ENCODE peak calls at places on chromosomes 2 and 18, in six cellular contexts. P, I, G, Z, Y and E are unnamed samples.

GRCh38 chr2:218396688-218397501 is 2.8 kb upstream of the CTDSP1 start:
- DNase-seq in I (peak; percentile 79), Z (peak; percentile 67), Y (peak; percentile 39), G (peak; percentile 84), P (peak; percentile 67), E (no peak)

GRCh38 chr2:151338115-151338514 is 19.3 kb upstream of the TNFAIP6 start:
- DNase-seq in P (no peak), Y (no peak), G (no peak), Z (no peak), I (no peak), E (no peak)

GRCh38 chr2:75466708-75467311 is 93.9 kb downstream of the EVA1A start:
- DNase-seq in P (peak; percentile 15), Y (no peak), G (no peak), Z (peak; percentile 66), I (no peak), E (peak; percentile 12)

GRCh38 chr2:188382107-188382506 is 90.4 kb downstream of the GULP1 start:
- DNase-seq in I (no peak), G (no peak), P (peak; percentile 24), Z (no peak), Y (no peak), E (no peak)

GRCh38 chr2:204015118-204015842 is 78.7 kb downstream of the ICOS start:
- DNase-seq in Y (no peak), G (no peak), Z (no peak), P (no peak), I (no peak), E (no peak)

GRCh38 chr18:70431203-70431624 is 142.4 kb downstream of the SOCS6 start:
- DNase-seq in Y (no peak), P (peak; percentile 85), I (no peak), G (no peak), Z (no peak), E (no peak)

GRCh38 chr2:229931241-229931640 is 8.9 kb downstream of the FBXO36 start:
- DNase-seq in G (no peak), Y (no peak), P (no peak), I (no peak), Z (no peak), E (no peak)

GRCh38 chr18:68797901-68798300 is at the start of gene CCDC102B:
- DNase-seq in Y (no peak), Z (peak; percentile 41), G (no peak), P (peak; percentile 94), I (no peak), E (no peak)

GRCh38 chr2:15119722-15120175 is 441.4 kb downstream of the NBAS start:
- DNase-seq in I (no peak), G (no peak), Y (no peak), Z (peak; percentile 50), P (no peak), E (no peak)

GRCh38 chr2:86441789-86442641 is 844 bp downstream of the KDM3A start:
- DNase-seq in Y (peak; percentile 13), P (peak; percentile 50), I (peak; percentile 72), Z (peak; percentile 56), G (peak; percentile 70), E (peak; percentile 10)

GRCh38 chr2:1694371-1695271 is 49.7 kb downstream of the PXDN start:
- DNase-seq in P (no peak), G (no peak), Z (no peak), I (no peak), Y (no peak), E (no peak)

GRCh38 chr18:63155169-63155852 is 164.3 kb downstream of the BCL2 start:
- DNase-seq in P (no peak), G (peak; percentile 69), Z (peak; percentile 99), Y (peak; percentile 32), I (peak; percentile 67), E (no peak)

GRCh38 chr2:109324859-109325258 is 195.9 kb downstream of the SH3RF3 start:
- DNase-seq in G (peak; percentile 81), I (no peak), Y (no peak), Z (no peak), P (peak; percentile 95), E (no peak)

GRCh38 chr2:204434660-204435462 is 110.4 kb upstream of the PARD3B start:
- DNase-seq in I (no peak), Z (no peak), G (no peak), P (peak; percentile 8), Y (no peak), E (no peak)

GRCh38 chr2:124081154-124081771 is 56.2 kb downstream of the CNTNAP5 start:
- DNase-seq in I (no peak), G (no peak), Z (no peak), Y (no peak), P (no peak), E (no peak)

GRCh38 chr2:19649107-19649506 is 252.7 kb downstream of the TTC32 start:
- DNase-seq in Z (no peak), I (no peak), P (peak; percentile 38), Y (no peak), G (no peak), E (no peak)

GRCh38 chr2:12797815-12798214 is 81.1 kb downstream of the TRIB2 start:
- DNase-seq in Z (no peak), Y (no peak), P (peak; percentile 44), G (no peak), I (no peak), E (no peak)

GRCh38 chr2:112629823-112630222 is 15.9 kb upstream of the SLC20A1 start:
- DNase-seq in Y (no peak), P (no peak), G (no peak), I (no peak), Z (no peak), E (no peak)

GRCh38 chr2:20182241-20182931 is 42.5 kb downstream of the SDC1 start:
- DNase-seq in Z (no peak), P (peak; percentile 73), G (no peak), I (no peak), Y (no peak), E (no peak)

GRCh38 chr18:26056291-26056690 is 34.1 kb downstream of the SS18 start:
- DNase-seq in I (no peak), Z (no peak), G (no peak), P (peak; percentile 66), Y (no peak), E (no peak)

GRCh38 chr2:55887351-55887750 is 36.2 kb downstream of the EFEMP1 start:
- DNase-seq in I (no peak), Y (no peak), Z (no peak), G (no peak), P (peak; percentile 55), E (no peak)